ENCODE peak calls at places on chromosomes 12 and 14, in five cellular contexts. One of them, this sample, is unnamed.

GRCh38 chr12:67766370-67766769 is 117.8 kb downstream of the DYRK2 start:
- DNase-seq in left ventricle myocardium inferior: no peak
- DNase-seq in PC-3: peak
- DNase-seq in hepatocyte: no peak
- DNase-seq in tibial nerve: no peak
- DNase-seq in this sample: no peak

GRCh38 chr12:51128905-51129304 is 44.0 kb downstream of the TFCP2 start:
- DNase-seq in tibial nerve: no peak
- DNase-seq in PC-3: no peak
- DNase-seq in left ventricle myocardium inferior: no peak
- DNase-seq in hepatocyte: no peak
- DNase-seq in this sample: no peak

GRCh38 chr12:1373887-1374286 is 220.5 kb downstream of the FBXL14 start:
- DNase-seq in tibial nerve: no peak
- DNase-seq in hepatocyte: no peak
- DNase-seq in left ventricle myocardium inferior: no peak
- DNase-seq in PC-3: no peak
- DNase-seq in this sample: no peak

GRCh38 chr14:101372494-101372813 is 188.8 kb upstream of the DIO3 start:
- DNase-seq in hepatocyte: no peak
- DNase-seq in left ventricle myocardium inferior: no peak
- DNase-seq in tibial nerve: no peak
- DNase-seq in PC-3: no peak
- DNase-seq in this sample: no peak

GRCh38 chr14:67335781-67336180 is 23.8 kb downstream of the ATP6V1D start:
- DNase-seq in tibial nerve: no peak
- DNase-seq in hepatocyte: peak
- DNase-seq in left ventricle myocardium inferior: no peak
- DNase-seq in PC-3: peak
- DNase-seq in this sample: no peak

GRCh38 chr12:6337958-6338406 is 3.9 kb downstream of the TNFRSF1A start:
- DNase-seq in left ventricle myocardium inferior: no peak
- DNase-seq in tibial nerve: no peak
- DNase-seq in hepatocyte: no peak
- DNase-seq in PC-3: no peak
- DNase-seq in this sample: no peak

GRCh38 chr12:53970451-53970850 is 2.5 kb upstream of the HOXC11 start:
- DNase-seq in PC-3: no peak
- DNase-seq in left ventricle myocardium inferior: no peak
- DNase-seq in tibial nerve: no peak
- DNase-seq in hepatocyte: no peak
- DNase-seq in this sample: no peak

GRCh38 chr12:130658106-130658505 is 58.0 kb downstream of the RIMBP2 start:
- DNase-seq in hepatocyte: no peak
- DNase-seq in left ventricle myocardium inferior: no peak
- DNase-seq in PC-3: no peak
- DNase-seq in tibial nerve: no peak
- DNase-seq in this sample: no peak

GRCh38 chr12:50790081-50790480 is 26.2 kb downstream of the ATF1 start:
- DNase-seq in hepatocyte: no peak
- DNase-seq in PC-3: no peak
- DNase-seq in left ventricle myocardium inferior: no peak
- DNase-seq in tibial nerve: no peak
- DNase-seq in this sample: no peak

GRCh38 chr12:115998119-115998633 is 279.3 kb downstream of the MED13L start:
- DNase-seq in PC-3: peak
- DNase-seq in hepatocyte: peak
- DNase-seq in left ventricle myocardium inferior: no peak
- DNase-seq in tibial nerve: no peak
- DNase-seq in this sample: no peak

GRCh38 chr14:24232645-24233537 is at the start of gene GMPR2:
- DNase-seq in PC-3: no peak
- DNase-seq in hepatocyte: peak
- DNase-seq in left ventricle myocardium inferior: no peak
- DNase-seq in tibial nerve: no peak
- DNase-seq in this sample: no peak

GRCh38 chr14:45381091-45381490 is 128.1 kb upstream of the MIS18BP1 start:
- DNase-seq in tibial nerve: no peak
- DNase-seq in hepatocyte: no peak
- DNase-seq in PC-3: no peak
- DNase-seq in left ventricle myocardium inferior: no peak
- DNase-seq in this sample: no peak

GRCh38 chr12:71456316-71456715 is 16.7 kb downstream of the LGR5 start:
- DNase-seq in left ventricle myocardium inferior: no peak
- DNase-seq in tibial nerve: no peak
- DNase-seq in PC-3: no peak
- DNase-seq in hepatocyte: no peak
- DNase-seq in this sample: no peak

GRCh38 chr12:47818701-47819543 is 781 bp downstream of the HDAC7 start:
- DNase-seq in hepatocyte: peak
- DNase-seq in tibial nerve: no peak
- DNase-seq in left ventricle myocardium inferior: peak
- DNase-seq in PC-3: no peak
- DNase-seq in this sample: peak

GRCh38 chr14:103499709-103500108 is 22.9 kb downstream of the CKB start:
- DNase-seq in tibial nerve: no peak
- DNase-seq in PC-3: no peak
- DNase-seq in left ventricle myocardium inferior: no peak
- DNase-seq in hepatocyte: no peak
- DNase-seq in this sample: no peak

GRCh38 chr12:108664338-108665258 is 30.9 kb upstream of the SELPLG start:
- DNase-seq in tibial nerve: peak
- DNase-seq in left ventricle myocardium inferior: peak
- DNase-seq in hepatocyte: peak
- DNase-seq in PC-3: peak
- DNase-seq in this sample: peak

GRCh38 chr12:76240281-76240680 is 107.9 kb downstream of the BBS10 start:
- DNase-seq in left ventricle myocardium inferior: no peak
- DNase-seq in PC-3: no peak
- DNase-seq in hepatocyte: no peak
- DNase-seq in tibial nerve: no peak
- DNase-seq in this sample: no peak

GRCh38 chr12:76242813-76243540 is 105.2 kb downstream of the BBS10 start:
- DNase-seq in left ventricle myocardium inferior: no peak
- DNase-seq in PC-3: no peak
- DNase-seq in tibial nerve: no peak
- DNase-seq in hepatocyte: no peak
- DNase-seq in this sample: no peak

GRCh38 chr12:76244298-76244697 is 103.9 kb downstream of the BBS10 start:
- DNase-seq in hepatocyte: no peak
- DNase-seq in PC-3: no peak
- DNase-seq in left ventricle myocardium inferior: no peak
- DNase-seq in tibial nerve: no peak
- DNase-seq in this sample: no peak

GRCh38 chr12:76238688-76239087 is 109.5 kb downstream of the BBS10 start:
- DNase-seq in tibial nerve: no peak
- DNase-seq in hepatocyte: no peak
- DNase-seq in left ventricle myocardium inferior: no peak
- DNase-seq in PC-3: no peak
- DNase-seq in this sample: no peak

GRCh38 chr12:76241371-76241770 is 106.8 kb downstream of the BBS10 start:
- DNase-seq in hepatocyte: no peak
- DNase-seq in PC-3: no peak
- DNase-seq in left ventricle myocardium inferior: no peak
- DNase-seq in tibial nerve: no peak
- DNase-seq in this sample: no peak
- TF ChIP-seq CTCF in hepatocyte: no peak
- TF ChIP-seq CTCF in PC-3: no peak
- TF ChIP-seq CTCF in left ventricle myocardium inferior: no peak
- TF ChIP-seq CTCF in tibial nerve: no peak
- TF ChIP-seq CTCF in this sample: no peak

DNA sequence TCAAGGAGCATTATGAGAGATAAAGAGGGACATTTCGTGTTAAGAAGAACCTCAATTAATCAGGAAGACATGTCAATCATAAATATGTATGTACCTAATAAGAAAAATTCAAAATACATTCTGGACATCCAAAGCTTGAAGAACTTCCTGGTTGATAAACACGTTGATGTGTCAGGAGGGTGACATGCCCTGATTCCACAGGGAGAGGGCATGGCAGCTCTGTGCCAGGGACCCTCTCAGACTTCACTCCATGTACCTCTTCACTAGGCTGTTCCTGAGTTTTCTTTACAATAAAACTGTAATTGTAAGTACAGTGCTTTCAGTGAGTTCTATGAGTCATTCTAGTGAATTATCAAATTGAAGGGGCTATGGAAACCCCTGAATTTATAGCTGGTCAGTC is 163.5 kb downstream of the CFAP54 start:
- DNase-seq in tibial nerve: no peak
- DNase-seq in hepatocyte: no peak
- DNase-seq in PC-3: no peak
- DNase-seq in left ventricle myocardium inferior: no peak
- DNase-seq in this sample: no peak
- TF ChIP-seq CTCF in tibial nerve: no peak
- TF ChIP-seq CTCF in hepatocyte: no peak
- TF ChIP-seq CTCF in PC-3: no peak
- TF ChIP-seq CTCF in left ventricle myocardium inferior: no peak
- TF ChIP-seq CTCF in this sample: no peak

DNA sequence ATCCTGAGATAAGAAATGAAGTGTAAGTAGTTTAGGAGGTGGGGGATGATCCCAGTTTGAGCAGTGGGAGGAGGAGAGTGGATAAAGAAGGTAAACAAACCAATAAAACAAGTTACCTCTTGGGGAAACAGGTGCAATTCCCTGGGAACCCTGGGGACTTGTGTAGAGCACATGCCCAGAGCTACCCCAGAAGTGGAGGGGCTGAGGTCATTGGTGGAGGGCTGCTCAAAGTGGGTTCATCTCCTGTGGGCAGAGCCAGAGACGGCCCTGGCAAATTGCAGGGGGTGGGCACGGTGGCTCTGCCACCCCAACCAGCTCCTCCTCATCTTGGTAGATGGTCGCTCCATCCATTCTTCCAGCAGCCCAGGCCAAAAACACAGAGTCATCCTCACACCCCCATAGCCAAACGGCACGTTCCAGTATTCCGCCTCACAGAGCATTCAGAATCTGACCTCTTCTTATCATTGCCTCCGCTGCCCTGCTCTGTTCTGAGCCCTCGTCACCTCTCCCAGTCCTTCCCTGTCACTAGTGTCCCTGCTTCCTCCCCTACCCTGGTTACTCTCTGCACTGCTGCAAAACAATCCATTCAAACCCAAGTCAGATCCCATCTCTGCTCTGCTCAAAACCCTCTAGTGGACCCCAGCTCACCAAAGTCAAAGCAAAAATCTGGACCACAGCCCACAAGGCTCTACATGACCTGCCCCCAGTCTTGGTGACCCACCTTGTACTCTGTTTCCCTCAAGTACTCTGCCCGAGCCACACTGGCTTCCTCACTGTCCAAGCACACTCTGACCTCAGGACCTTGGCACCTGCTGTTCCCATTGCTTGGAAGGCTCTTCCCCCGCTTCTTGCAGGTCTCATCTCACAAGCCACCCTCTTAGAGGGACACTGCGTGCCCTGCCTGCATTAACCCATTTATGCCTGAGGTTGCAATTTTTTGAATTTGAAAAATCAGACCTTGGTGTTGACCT is 5.5 kb downstream of the CYP46A1 start:
- DNase-seq in tibial nerve: no peak
- DNase-seq in left ventricle myocardium inferior: no peak
- DNase-seq in PC-3: no peak
- DNase-seq in hepatocyte: no peak
- DNase-seq in this sample: no peak
- TF ChIP-seq CTCF in tibial nerve: no peak
- TF ChIP-seq CTCF in left ventricle myocardium inferior: no peak
- TF ChIP-seq CTCF in PC-3: no peak
- TF ChIP-seq CTCF in hepatocyte: no peak
- TF ChIP-seq CTCF in this sample: no peak

GRCh38 chr12:117363953-117364486 is 2.6 kb upstream of the NOS1 start:
- DNase-seq in hepatocyte: no peak
- DNase-seq in PC-3: peak
- DNase-seq in tibial nerve: no peak
- DNase-seq in left ventricle myocardium inferior: no peak
- DNase-seq in this sample: no peak
- TF ChIP-seq CTCF in hepatocyte: no peak
- TF ChIP-seq CTCF in PC-3: peak
- TF ChIP-seq CTCF in tibial nerve: no peak
- TF ChIP-seq CTCF in left ventricle myocardium inferior: no peak
- TF ChIP-seq CTCF in this sample: no peak

GRCh38 chr12:80099259-80099658 is at the start of gene OTOGL:
- DNase-seq in hepatocyte: no peak
- DNase-seq in PC-3: no peak
- DNase-seq in tibial nerve: no peak
- DNase-seq in left ventricle myocardium inferior: no peak
- DNase-seq in this sample: no peak

GRCh38 chr12:80101126-80101525 is 1.8 kb downstream of the OTOGL start:
- DNase-seq in tibial nerve: no peak
- DNase-seq in left ventricle myocardium inferior: no peak
- DNase-seq in PC-3: peak
- DNase-seq in hepatocyte: no peak
- DNase-seq in this sample: no peak

GRCh38 chr12:80100566-80100965 is 1.2 kb downstream of the OTOGL start:
- DNase-seq in PC-3: peak
- DNase-seq in tibial nerve: no peak
- DNase-seq in left ventricle myocardium inferior: no peak
- DNase-seq in hepatocyte: no peak
- DNase-seq in this sample: no peak
- TF ChIP-seq CTCF in PC-3: no peak
- TF ChIP-seq CTCF in tibial nerve: no peak
- TF ChIP-seq CTCF in left ventricle myocardium inferior: no peak
- TF ChIP-seq CTCF in hepatocyte: no peak
- TF ChIP-seq CTCF in this sample: no peak